ENCODE peak calls at places on chromosomes 12 and 14, in nine cellular contexts. X is WTC11, J is GM13977, V is brain microvascular endothelial cell, C is left ventricle myocardium inferior, D is B cell, M is AG04450, H is OCI-LY7, E is GM20000. S is an unnamed sample.
A peak's percentile ranks its signal among the peaks of the same experiment; 100 is the strongest.

GRCh38 chr14:67331368-67332125 is 28.1 kb downstream of the ATP6V1D start:
- DNase-seq in X (no peak), D (no peak), E (no peak), V (peak; percentile 26), J (no peak), M (no peak), H (no peak), C (no peak), S (no peak)

GRCh38 chr12:129772463-129773169 is 131.2 kb downstream of the TMEM132D start:
- DNase-seq in M (no peak), D (no peak), V (peak; percentile 88), E (no peak), H (no peak), X (no peak), J (no peak), C (no peak), S (no peak)

GRCh38 chr14:61584258-61584657 is 111.1 kb upstream of the HIF1A start:
- DNase-seq in M (no peak), D (no peak), H (no peak), V (peak; percentile 87), J (no peak), E (no peak), C (no peak), X (no peak), S (no peak)

GRCh38 chr12:49541911-49542505 is 3.2 kb downstream of the KCNH3 start:
- DNase-seq in J (peak; percentile 39), C (no peak), V (no peak), D (peak; percentile 37), E (no peak), X (no peak), M (no peak), H (peak; percentile 15), S (no peak)

GRCh38 chr12:90741611-90742010 is 213.4 kb downstream of the CCER1 start:
- DNase-seq in M (no peak), J (no peak), X (no peak), D (no peak), H (no peak), C (no peak), V (no peak), E (no peak), S (no peak)

GRCh38 chr12:8827551-8828347 is 5.3 kb downstream of the A2ML1 start:
- DNase-seq in H (no peak), V (no peak), X (no peak), D (no peak), M (no peak), J (no peak), C (no peak), E (no peak), S (no peak)

GRCh38 chr12:90045559-90045958 is 336.9 kb upstream of the ATP2B1 start:
- DNase-seq in M (no peak), X (no peak), J (no peak), D (no peak), V (no peak), E (no peak), H (no peak), C (no peak), S (no peak)

GRCh38 chr14:99862111-99862510 is 68.9 kb downstream of the EML1 start:
- DNase-seq in M (no peak), D (no peak), E (no peak), C (no peak), J (no peak), H (no peak), V (peak; percentile 59), X (no peak), S (no peak)

GRCh38 chr12:15268927-15269552 is 47.8 kb upstream of the RERG start:
- DNase-seq in E (peak; percentile 50), V (peak; percentile 41), X (no peak), H (peak; percentile 66), J (peak; percentile 57), C (peak; percentile 14), D (peak; percentile 63), M (peak; percentile 23), S (peak; percentile 67)

GRCh38 chr14:38856798-38857197 is 246.2 kb downstream of the SEC23A start:
- DNase-seq in H (no peak), C (no peak), E (no peak), M (no peak), D (no peak), X (no peak), V (no peak), J (no peak), S (no peak)

GRCh38 chr12:76193961-76194360 is 109.5 kb upstream of the NAP1L1 start:
- DNase-seq in C (no peak), J (no peak), M (no peak), H (no peak), D (no peak), X (no peak), V (no peak), E (no peak), S (no peak)

GRCh38 chr12:93344876-93345275 is 32.8 kb upstream of the NUDT4 start:
- DNase-seq in X (no peak), D (no peak), H (no peak), E (no peak), C (no peak), M (no peak), V (peak; percentile 29), J (no peak), S (no peak)

GRCh38 chr12:26606911-26607310 is 226.1 kb downstream of the ITPR2 start:
- DNase-seq in X (no peak), J (no peak), C (no peak), V (no peak), E (no peak), D (no peak), M (no peak), H (no peak), S (no peak)

GRCh38 chr12:53336137-53336785 is at the start of gene SP7:
- DNase-seq in D (peak; percentile 48), V (no peak), E (peak; percentile 5), H (no peak), J (no peak), M (no peak), C (no peak), X (no peak), S (no peak)

GRCh38 chr12:129081755-129082250 is 228.5 kb downstream of the GLT1D1 start:
- DNase-seq in H (no peak), C (no peak), M (no peak), X (no peak), E (no peak), J (no peak), V (no peak), D (no peak), S (no peak)

GRCh38 chr12:51000245-51000644 is 25.9 kb downstream of the SLC11A2 start:
- DNase-seq in J (no peak), M (no peak), E (no peak), H (no peak), D (no peak), X (no peak), C (no peak), V (peak; percentile 33), S (no peak)

GRCh38 chr12:75000120-75000519 is 209.5 kb downstream of the KCNC2 start:
- DNase-seq in D (no peak), X (no peak), V (no peak), M (no peak), H (no peak), E (no peak), C (no peak), J (no peak), S (no peak)
- TF ChIP-seq CTCF in D (no peak), X (no peak), V (no peak), M (no peak), H (no peak), E (no peak), C (no peak), J (no peak), S (no peak)

GRCh38 chr12:125332900-125333299 is 267.7 kb downstream of the AACS start:
- DNase-seq in H (no peak), M (no peak), X (peak; percentile 38), V (no peak), C (no peak), D (no peak), J (no peak), E (no peak), S (no peak)
- TF ChIP-seq CTCF in H (peak; percentile 73), M (no peak), X (peak; percentile 60), V (peak; percentile 27), C (no peak), D (no peak), J (peak; percentile 32), E (no peak), S (no peak)

GRCh38 chr12:10613334-10614055 is at the start of gene MAGOHB:
- DNase-seq in V (peak; percentile 97), D (peak; percentile 99), E (peak; percentile 87), J (peak; percentile 89), M (peak; percentile 92), C (peak; percentile 97), H (peak; percentile 97), X (peak; percentile 98), S (peak; percentile 91)
- TF ChIP-seq CTCF in V (no peak), D (no peak), E (no peak), J (no peak), M (no peak), C (no peak), H (no peak), X (no peak), S (no peak)

GRCh38 chr12:80837342-80837978 is 100.3 kb downstream of the LIN7A start:
- DNase-seq in J (no peak), D (no peak), V (peak; percentile 77), H (peak; percentile 12), E (peak; percentile 12), C (no peak), M (peak; percentile 38), X (peak; percentile 48), S (no peak)
- TF ChIP-seq CTCF in J (peak; percentile 74), D (no peak), V (peak; percentile 96), H (peak; percentile 76), E (peak; percentile 65), C (peak; percentile 77), M (peak; percentile 93), X (peak; percentile 31), S (peak; percentile 67)

DNA sequence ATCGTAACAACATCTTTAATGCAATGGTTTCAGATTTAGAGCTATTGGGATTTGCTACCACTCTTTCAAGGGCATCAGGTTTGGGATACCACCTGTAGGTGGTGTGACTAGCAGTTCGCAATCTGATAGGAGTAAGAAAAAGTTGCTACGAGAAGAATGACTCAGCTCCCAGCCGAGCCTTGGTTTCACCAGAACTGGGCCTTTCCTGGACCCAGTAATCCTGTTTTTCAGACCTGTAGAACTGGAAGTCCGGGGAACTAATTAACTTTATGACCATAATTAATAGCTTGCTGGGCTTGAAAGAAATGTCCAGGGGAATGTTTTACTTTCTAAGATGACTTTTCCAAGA is 770 bp downstream of the ABHD4 start:
- DNase-seq in D (peak; percentile 19), V (peak; percentile 53), J (peak; percentile 60), X (no peak), M (no peak), E (peak; percentile 59), H (peak; percentile 53), C (no peak), S (peak; percentile 43)
- TF ChIP-seq CTCF in D (no peak), V (peak; percentile 53), J (peak; percentile 25), X (no peak), M (peak; percentile 43), E (no peak), H (peak; percentile 66), C (peak; percentile 17), S (no peak)

DNA sequence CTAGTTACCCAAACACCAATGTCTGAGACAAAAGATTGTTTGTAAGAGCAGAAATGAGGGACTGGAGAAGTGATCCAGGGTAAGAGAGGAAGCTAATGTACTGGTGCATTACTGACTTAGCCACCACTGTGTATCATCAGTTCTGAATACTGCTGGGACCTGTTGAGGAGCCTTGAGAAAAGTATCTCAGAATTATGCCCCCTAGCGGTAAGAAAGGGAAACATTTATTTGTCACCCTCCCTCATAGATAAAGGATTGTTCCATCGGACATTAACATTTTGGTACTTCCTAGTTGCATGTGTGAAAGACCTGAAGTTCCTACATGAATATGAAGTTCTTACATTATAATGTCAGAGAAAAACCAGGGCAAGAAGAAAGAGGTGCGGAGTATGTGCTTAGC is 612.5 kb downstream of the FSCB start:
- DNase-seq in D (peak; percentile 14), H (peak; percentile 43), C (no peak), E (no peak), M (no peak), X (no peak), J (no peak), V (no peak), S (no peak)
- TF ChIP-seq CTCF in D (peak; percentile 71), H (peak; percentile 87), C (no peak), E (no peak), M (peak; percentile 38), X (peak; percentile 56), J (peak; percentile 61), V (peak; percentile 33), S (peak; percentile 17)

S was measured in GM10248.